ENCODE peak calls at places on chromosomes 13 and 19, in seven cellular contexts. One of them, this sample, is unnamed.
A peak's percentile ranks its signal among the peaks of the same experiment; 100 is the strongest.

GRCh38 chr19:19217110-19217509 is 5.4 kb downstream of the NCAN start:
- DNase-seq in GM12878: no peak
- DNase-seq in tibial nerve: no peak
- DNase-seq in suprapubic skin: no peak
- DNase-seq in Peyer's patch: no peak
- DNase-seq in body of pancreas: no peak
- DNase-seq in transverse colon: no peak
- DNase-seq in this sample: no peak

GRCh38 chr13:104387514-104387913 is 1321.3 kb upstream of the SLC10A2 start:
- DNase-seq in transverse colon: no peak
- DNase-seq in body of pancreas: no peak
- DNase-seq in suprapubic skin: no peak
- DNase-seq in tibial nerve: no peak
- DNase-seq in Peyer's patch: no peak
- DNase-seq in GM12878: no peak
- DNase-seq in this sample: no peak

GRCh38 chr13:21670883-21671792 is at the start of gene FGF9:
- DNase-seq in body of pancreas: peak; percentile 89
- DNase-seq in transverse colon: peak; percentile 87
- DNase-seq in GM12878: peak; percentile 7
- DNase-seq in tibial nerve: no peak
- DNase-seq in suprapubic skin: no peak
- DNase-seq in Peyer's patch: peak; percentile 89
- DNase-seq in this sample: peak; percentile 83

GRCh38 chr19:12194827-12195500 is 32.1 kb downstream of the ZNF136 start:
- DNase-seq in body of pancreas: peak; percentile 98
- DNase-seq in transverse colon: peak; percentile 79
- DNase-seq in suprapubic skin: peak; percentile 90
- DNase-seq in GM12878: no peak
- DNase-seq in Peyer's patch: peak; percentile 77
- DNase-seq in tibial nerve: peak; percentile 44
- DNase-seq in this sample: peak; percentile 97

GRCh38 chr19:12834418-12834943 is at the start of gene RTBDN:
- DNase-seq in tibial nerve: no peak
- DNase-seq in Peyer's patch: no peak
- DNase-seq in GM12878: no peak
- DNase-seq in body of pancreas: no peak
- DNase-seq in suprapubic skin: no peak
- DNase-seq in transverse colon: no peak
- DNase-seq in this sample: no peak

GRCh38 chr13:94205896-94206295 is 273.6 kb downstream of the DCT start:
- DNase-seq in GM12878: no peak
- DNase-seq in suprapubic skin: no peak
- DNase-seq in Peyer's patch: no peak
- DNase-seq in transverse colon: no peak
- DNase-seq in tibial nerve: no peak
- DNase-seq in body of pancreas: no peak
- DNase-seq in this sample: no peak

GRCh38 chr13:88068975-88069374 is 397.8 kb downstream of the SLITRK5 start:
- DNase-seq in GM12878: no peak
- DNase-seq in body of pancreas: peak; percentile 5
- DNase-seq in transverse colon: no peak
- DNase-seq in suprapubic skin: no peak
- DNase-seq in Peyer's patch: no peak
- DNase-seq in tibial nerve: no peak
- DNase-seq in this sample: no peak

GRCh38 chr19:10141479-10141878 is 21.8 kb upstream of the EIF3G start:
- DNase-seq in suprapubic skin: no peak
- DNase-seq in transverse colon: no peak
- DNase-seq in tibial nerve: no peak
- DNase-seq in body of pancreas: no peak
- DNase-seq in Peyer's patch: no peak
- DNase-seq in GM12878: no peak
- DNase-seq in this sample: no peak

GRCh38 chr13:110268061-110268460 is 38.9 kb downstream of the COL4A1 start:
- DNase-seq in tibial nerve: no peak
- DNase-seq in GM12878: no peak
- DNase-seq in suprapubic skin: no peak
- DNase-seq in body of pancreas: no peak
- DNase-seq in Peyer's patch: no peak
- DNase-seq in transverse colon: no peak
- DNase-seq in this sample: no peak

GRCh38 chr19:30450101-30450500 is 77.9 kb downstream of the ZNF536 start:
- DNase-seq in suprapubic skin: no peak
- DNase-seq in tibial nerve: no peak
- DNase-seq in GM12878: no peak
- DNase-seq in transverse colon: peak; percentile 17
- DNase-seq in Peyer's patch: no peak
- DNase-seq in body of pancreas: no peak
- DNase-seq in this sample: peak; percentile 63

GRCh38 chr13:99361197-99361596 is 54.0 kb upstream of the GPR183 start:
- DNase-seq in transverse colon: no peak
- DNase-seq in suprapubic skin: no peak
- DNase-seq in GM12878: no peak
- DNase-seq in Peyer's patch: no peak
- DNase-seq in tibial nerve: no peak
- DNase-seq in body of pancreas: no peak
- DNase-seq in this sample: no peak

GRCh38 chr19:48752511-48753365 is at the start of gene FUT1:
- DNase-seq in body of pancreas: peak; percentile 97
- DNase-seq in suprapubic skin: no peak
- DNase-seq in GM12878: no peak
- DNase-seq in transverse colon: peak; percentile 76
- DNase-seq in tibial nerve: no peak
- DNase-seq in Peyer's patch: peak; percentile 83
- DNase-seq in this sample: peak; percentile 86
- TF ChIP-seq POLR2A in body of pancreas: peak; percentile 83
- TF ChIP-seq POLR2A in suprapubic skin: no peak
- TF ChIP-seq POLR2A in GM12878: no peak
- TF ChIP-seq POLR2A in transverse colon: no peak
- TF ChIP-seq POLR2A in tibial nerve: no peak
- TF ChIP-seq POLR2A in Peyer's patch: no peak
- TF ChIP-seq POLR2A in this sample: peak; percentile 58

GRCh38 chr19:34269968-34270621 is 15.7 kb downstream of the GARRE1 start:
- DNase-seq in Peyer's patch: no peak
- DNase-seq in GM12878: peak; percentile 62
- DNase-seq in body of pancreas: peak; percentile 58
- DNase-seq in suprapubic skin: no peak
- DNase-seq in transverse colon: peak; percentile 51
- DNase-seq in tibial nerve: no peak
- DNase-seq in this sample: peak; percentile 45
- H3K4me1 ChIP-seq in Peyer's patch: peaks cover 8% of the 10 kb centered on the region
- H3K4me1 ChIP-seq in GM12878: peaks cover 22% of the 10 kb centered on the region
- H3K4me1 ChIP-seq in body of pancreas: peaks cover 70% of the 10 kb centered on the region
- H3K4me1 ChIP-seq in suprapubic skin: peaks cover 40% of the 10 kb centered on the region
- H3K4me1 ChIP-seq in transverse colon: peaks cover 11% of the 10 kb centered on the region
- H3K4me1 ChIP-seq in tibial nerve: peaks cover 21% of the 10 kb centered on the region
- H3K4me1 ChIP-seq in this sample: peaks cover 62% of the 10 kb centered on the region

DNA sequence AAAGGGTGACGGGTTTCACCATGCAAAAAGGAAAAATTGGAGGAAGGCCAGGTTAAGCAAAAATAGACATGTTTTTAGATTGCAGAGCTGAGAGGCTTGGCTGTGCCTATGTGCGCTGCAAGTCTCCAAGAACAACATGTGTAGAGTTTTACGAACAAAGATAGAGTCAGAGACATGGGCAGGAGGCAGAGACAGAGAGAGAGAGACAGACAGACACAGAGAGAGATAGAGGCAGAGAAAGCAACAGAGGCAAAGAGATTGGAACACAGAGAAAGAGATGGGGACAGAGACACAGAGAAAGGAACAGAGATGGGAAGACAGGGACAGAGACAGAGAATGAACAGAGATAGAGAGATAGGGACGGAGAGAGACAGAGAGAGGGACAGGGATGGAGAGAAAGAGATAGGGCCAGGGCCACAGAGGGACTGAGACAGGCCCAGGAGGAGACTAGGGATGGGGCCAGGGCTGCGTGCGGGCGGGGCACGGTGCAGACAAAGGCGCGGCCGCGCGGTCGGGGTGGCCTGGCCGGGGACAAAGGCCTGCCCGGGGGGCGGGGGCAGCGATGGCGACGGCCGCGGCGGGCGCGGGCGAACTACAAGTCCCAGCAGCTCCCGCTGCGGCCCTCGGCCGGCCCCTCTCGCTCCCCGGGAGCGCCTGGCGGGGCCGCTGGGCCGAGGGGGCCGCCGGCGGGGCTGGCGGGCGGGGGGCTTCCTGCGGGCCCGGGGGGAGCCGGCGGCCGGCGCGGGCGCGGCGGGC is at the start of gene ZNF358:
- DNase-seq in GM12878: no peak
- DNase-seq in Peyer's patch: peak; percentile 91
- DNase-seq in suprapubic skin: no peak
- DNase-seq in transverse colon: peak; percentile 86
- DNase-seq in tibial nerve: peak; percentile 43
- DNase-seq in body of pancreas: peak; percentile 73
- DNase-seq in this sample: peak; percentile 68
- TF ChIP-seq POLR2A in GM12878: no peak
- TF ChIP-seq POLR2A in Peyer's patch: no peak
- TF ChIP-seq POLR2A in suprapubic skin: no peak
- TF ChIP-seq POLR2A in transverse colon: peak; percentile 18
- TF ChIP-seq POLR2A in tibial nerve: no peak
- TF ChIP-seq POLR2A in body of pancreas: peak; percentile 16
- TF ChIP-seq POLR2A in this sample: peak; percentile 23

GRCh38 chr13:26950968-26951367 is 190.4 kb upstream of the GPR12 start:
- DNase-seq in GM12878: no peak
- DNase-seq in body of pancreas: no peak
- DNase-seq in Peyer's patch: no peak
- DNase-seq in transverse colon: peak; percentile 41
- DNase-seq in tibial nerve: no peak
- DNase-seq in suprapubic skin: peak; percentile 21
- DNase-seq in this sample: no peak

GRCh38 chr13:26951581-26952177 is 191.1 kb upstream of the GPR12 start:
- DNase-seq in tibial nerve: no peak
- DNase-seq in GM12878: no peak
- DNase-seq in body of pancreas: peak; percentile 89
- DNase-seq in suprapubic skin: peak; percentile 65
- DNase-seq in Peyer's patch: peak; percentile 90
- DNase-seq in transverse colon: peak; percentile 87
- DNase-seq in this sample: no peak

GRCh38 chr13:26950546-26950945 is 190.0 kb upstream of the GPR12 start:
- DNase-seq in GM12878: no peak
- DNase-seq in body of pancreas: no peak
- DNase-seq in suprapubic skin: peak; percentile 54
- DNase-seq in transverse colon: peak; percentile 55
- DNase-seq in Peyer's patch: peak; percentile 70
- DNase-seq in tibial nerve: no peak
- DNase-seq in this sample: no peak

GRCh38 chr13:26953273-26953672 is 192.7 kb upstream of the GPR12 start:
- DNase-seq in transverse colon: no peak
- DNase-seq in suprapubic skin: no peak
- DNase-seq in Peyer's patch: no peak
- DNase-seq in body of pancreas: no peak
- DNase-seq in tibial nerve: no peak
- DNase-seq in GM12878: no peak
- DNase-seq in this sample: no peak

DNA sequence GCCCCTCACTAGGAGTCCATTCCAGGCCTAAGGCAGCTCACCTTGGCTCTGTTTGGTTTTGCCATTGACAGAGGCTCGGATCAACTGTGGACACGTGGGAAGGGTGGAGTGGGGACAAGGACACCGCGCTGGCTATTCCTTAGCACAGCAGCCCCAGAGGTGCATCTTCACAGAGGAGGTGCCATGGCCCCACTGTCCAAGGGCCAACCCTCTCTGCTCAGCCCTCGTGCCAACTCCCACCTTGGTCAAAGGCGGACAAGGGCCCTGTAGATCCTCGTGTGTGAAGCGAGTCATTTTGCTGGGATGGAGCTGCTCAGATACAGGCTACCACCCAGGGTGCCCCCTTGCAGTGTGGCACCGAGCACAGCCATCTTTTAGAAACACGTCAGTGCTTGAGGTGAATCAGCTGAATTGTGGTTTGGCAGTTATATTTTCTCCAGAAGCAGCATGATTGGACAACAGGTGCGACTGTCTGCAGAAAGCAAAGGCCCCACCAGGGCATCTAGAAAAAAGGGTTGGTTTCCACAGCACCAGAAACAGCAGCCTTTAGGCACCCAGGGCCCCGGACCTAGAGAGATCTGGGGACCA is 192.1 kb upstream of the GPR12 start:
- DNase-seq in tibial nerve: no peak
- DNase-seq in body of pancreas: no peak
- DNase-seq in GM12878: no peak
- DNase-seq in transverse colon: no peak
- DNase-seq in Peyer's patch: no peak
- DNase-seq in suprapubic skin: peak; percentile 54
- DNase-seq in this sample: no peak
- H3K4me1 ChIP-seq in tibial nerve: no peaks in the 10 kb centered on the region
- H3K4me1 ChIP-seq in body of pancreas: peaks cover 63% of the 10 kb centered on the region
- H3K4me1 ChIP-seq in GM12878: no peaks in the 10 kb centered on the region
- H3K4me1 ChIP-seq in transverse colon: peaks cover 53% of the 10 kb centered on the region
- H3K4me1 ChIP-seq in Peyer's patch: peaks cover 5% of the 10 kb centered on the region
- H3K4me1 ChIP-seq in suprapubic skin: no peaks in the 10 kb centered on the region
- H3K4me1 ChIP-seq in this sample: no peaks in the 10 kb centered on the region